ENCODE peak calls at places on chromosome X, in seven cellular contexts. M is A549, C is heart right ventricle, D is cardiac fibroblast, I is Panc1, J is GM20000, N is colonic mucosa. T is an unnamed sample.

GRCh38 chrX:43666301-43666912 is 10.3 kb downstream of the MAOA start:
- DNase-seq in I (no peak), M (no peak), J (no peak), C (no peak), N (no peak), D (no peak), T (no peak)

GRCh38 chrX:71118985-71119535 is 664 bp downstream of the MED12 start:
- DNase-seq in J (no peak), I (no peak), C (no peak), D (no peak), M (no peak), N (peak), T (no peak)

GRCh38 chrX:72254835-72255234 is 16.0 kb upstream of the ERCC6L start:
- DNase-seq in D (no peak), C (no peak), N (no peak), M (no peak), J (no peak), I (no peak), T (no peak)

GRCh38 chrX:151754641-151755215 is 20.2 kb downstream of the CNGA2 start:
- DNase-seq in J (no peak), M (no peak), I (no peak), N (no peak), C (no peak), D (peak), T (no peak)

GRCh38 chrX:70132244-70132643 is 1.0 kb upstream of the IGBP1 start:
- DNase-seq in I (no peak), C (no peak), J (no peak), D (no peak), N (no peak), M (peak), T (no peak)

GRCh38 chrX:38375888-38376287 is 23.5 kb downstream of the OTC start:
- DNase-seq in J (peak), M (peak), C (no peak), D (peak), I (peak), N (no peak), T (peak)

GRCh38 chrX:65894138-65894537 is 145.7 kb downstream of the VSIG4 start:
- DNase-seq in C (no peak), I (no peak), D (no peak), M (no peak), J (no peak), N (no peak), T (no peak)

GRCh38 chrX:68669094-68669830 is 21.8 kb downstream of the STARD8 start:
- DNase-seq in C (no peak), M (no peak), N (no peak), D (no peak), I (no peak), J (no peak), T (no peak)

GRCh38 chrX:150503898-150504219 is 64.6 kb upstream of the MTM1 start:
- DNase-seq in J (no peak), I (no peak), N (peak), C (no peak), M (no peak), D (no peak), T (no peak)

GRCh38 chrX:150363561-150364346 is 637 bp downstream of the MAMLD1 start:
- DNase-seq in I (no peak), D (peak), J (no peak), M (peak), C (peak), N (no peak), T (no peak)

GRCh38 chrX:33970028-33970932 is 161.8 kb downstream of the FAM47A start:
- DNase-seq in C (no peak), J (no peak), D (no peak), I (no peak), N (no peak), M (no peak), T (no peak)

GRCh38 chrX:77788050-77788449 is 2.0 kb upstream of the ATRX start:
- DNase-seq in C (no peak), I (no peak), N (peak), J (no peak), D (peak), M (peak), T (no peak)

GRCh38 chrX:109880629-109881028 is 122.3 kb upstream of the TMEM164 start:
- DNase-seq in C (no peak), J (peak), M (no peak), N (no peak), D (no peak), I (no peak), T (peak)

GRCh38 chrX:38293741-38294140 is 33.6 kb downstream of the RPGR start:
- DNase-seq in M (no peak), I (no peak), J (no peak), D (peak), N (no peak), C (no peak), T (no peak)

GRCh38 chrX:7334253-7334935 is 186.4 kb upstream of the PUDP start:
- DNase-seq in D (peak), N (no peak), M (no peak), C (no peak), J (no peak), I (no peak), T (no peak)

GRCh38 chrX:56728321-56728720 is 722 bp upstream of the NBDY start:
- DNase-seq in C (no peak), M (peak), D (peak), J (peak), N (no peak), I (no peak), T (no peak)

GRCh38 chrX:63560601-63561218 is 209.6 kb upstream of the SPIN4 start:
- DNase-seq in D (peak), J (peak), M (peak), I (peak), N (peak), C (peak), T (peak)

GRCh38 chrX:80285131-80285773 is 135.0 kb upstream of the TENT5D start:
- DNase-seq in D (peak), J (peak), I (peak), C (no peak), N (peak), M (peak), T (peak)

GRCh38 chrX:151019837-151020236 is 36.7 kb downstream of the HMGB3 start:
- DNase-seq in J (no peak), I (no peak), N (no peak), C (no peak), M (no peak), D (peak), T (no peak)

GRCh38 chrX:106378616-106379015 is 210.5 kb downstream of the PWWP3B start:
- DNase-seq in J (no peak), M (no peak), N (no peak), D (no peak), I (no peak), C (no peak), T (no peak)

GRCh38 chrX:13756381-13756780 is 21.8 kb downstream of the OFD1 start:
- DNase-seq in C (no peak), I (no peak), D (no peak), M (no peak), N (no peak), J (no peak), T (no peak)

GRCh38 chrX:51440365-51440764 is 56.0 kb downstream of the NUDT11 start:
- DNase-seq in C (no peak), N (no peak), I (no peak), D (no peak), J (no peak), M (no peak), T (no peak)

GRCh38 chrX:70479970-70480659 is 35.5 kb downstream of the DLG3 start:
- DNase-seq in C (no peak), J (no peak), M (peak), I (no peak), D (peak), N (peak), T (no peak)

GRCh38 chrX:100194073-100194775 is 215.8 kb downstream of the PCDH19 start:
- DNase-seq in N (no peak), M (no peak), D (no peak), C (no peak), I (no peak), J (no peak), T (no peak)

GRCh38 chrX:8939344-8939743 is 94.6 kb downstream of the FAM9B start:
- DNase-seq in D (no peak), I (no peak), N (no peak), C (no peak), M (no peak), J (no peak), T (no peak)

DNA sequence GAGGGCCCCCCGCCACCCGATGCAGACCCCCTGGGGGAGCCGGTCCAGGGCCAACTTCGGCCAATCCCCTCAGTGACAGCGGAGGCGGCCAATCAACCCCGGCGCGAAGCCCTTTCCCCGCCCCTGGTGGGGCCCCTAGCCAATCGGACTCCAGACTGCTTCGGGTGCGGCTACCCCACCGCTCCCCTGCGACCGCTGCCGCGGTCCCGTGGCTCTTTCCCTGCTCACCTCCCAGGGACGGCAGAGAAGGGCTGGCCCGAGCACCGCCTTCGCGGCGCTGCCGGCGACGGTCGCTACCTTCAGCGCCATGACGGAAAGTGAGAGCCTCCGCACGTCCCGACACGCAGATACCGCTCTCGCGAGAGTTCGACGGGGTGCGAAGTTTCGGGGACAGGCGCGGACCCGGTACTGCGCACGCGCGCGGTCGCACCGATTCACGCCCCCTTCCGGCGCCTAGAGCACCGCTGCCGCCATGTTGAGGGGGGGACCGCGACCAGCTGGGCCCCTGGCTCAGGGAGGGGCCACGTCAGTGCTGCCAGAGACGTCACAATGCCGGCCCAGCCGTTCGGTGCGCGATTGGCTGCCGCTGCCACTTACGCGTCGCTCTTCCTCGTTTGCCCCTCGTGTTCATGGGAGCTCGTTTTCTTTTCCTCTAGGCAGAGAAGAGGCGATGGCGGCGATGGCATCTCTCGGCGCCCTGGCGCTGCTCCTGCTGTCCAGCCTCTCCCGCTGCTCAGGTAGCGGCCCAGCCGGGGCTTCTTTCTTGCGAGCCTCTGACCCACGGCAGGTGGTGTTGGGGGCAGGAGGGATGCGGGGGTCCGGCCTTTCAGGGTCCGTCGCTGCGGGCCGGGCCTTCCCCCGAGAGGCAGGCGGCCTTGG is at the start of the genes IDH3G and SSR4:
- DNase-seq in N (peak), D (peak), C (peak), J (peak), M (peak), I (peak), T (peak)
- TF ChIP-seq CTCF in N (no peak), D (no peak), C (no peak), J (no peak), M (no peak), I (no peak), T (no peak)

GRCh38 chrX:15930585-15930984 is 76.0 kb upstream of the AP1S2 start:
- DNase-seq in C (no peak), I (no peak), J (peak), D (peak), M (peak), N (no peak), T (peak)
- TF ChIP-seq CTCF in C (no peak), I (no peak), J (no peak), D (peak), M (peak), N (no peak), T (peak)

GRCh38 chrX:120087289-120088017 is 10.0 kb upstream of the RHOXF2B start:
- DNase-seq in J (no peak), M (no peak), C (no peak), N (no peak), D (no peak), I (no peak), T (no peak)

DNA sequence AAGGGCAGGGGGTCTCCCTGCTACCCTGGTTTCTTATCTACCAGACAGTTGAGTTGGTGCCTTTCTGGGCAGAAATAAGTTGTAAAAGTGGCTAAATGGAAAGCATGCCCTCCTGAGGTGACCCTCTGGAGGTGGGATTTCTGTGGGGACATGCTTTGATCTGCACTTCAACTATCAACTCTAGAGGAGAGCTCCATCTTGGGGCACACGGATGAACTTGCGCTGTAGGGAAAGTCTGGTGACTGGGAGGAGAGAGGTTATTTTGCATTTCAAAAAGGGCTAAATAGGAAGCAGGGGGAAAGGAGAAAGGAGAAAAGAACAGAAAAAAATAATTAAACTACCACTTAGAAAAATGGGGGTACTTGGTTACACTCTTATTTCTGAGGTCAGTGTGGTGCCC is 12.7 kb upstream of the RHOXF2B start:
- DNase-seq in J (no peak), I (no peak), M (peak), D (no peak), C (no peak), N (no peak), T (no peak)
- TF ChIP-seq CTCF in J (no peak), I (peak), M (no peak), D (no peak), C (no peak), N (no peak), T (peak)

DNA sequence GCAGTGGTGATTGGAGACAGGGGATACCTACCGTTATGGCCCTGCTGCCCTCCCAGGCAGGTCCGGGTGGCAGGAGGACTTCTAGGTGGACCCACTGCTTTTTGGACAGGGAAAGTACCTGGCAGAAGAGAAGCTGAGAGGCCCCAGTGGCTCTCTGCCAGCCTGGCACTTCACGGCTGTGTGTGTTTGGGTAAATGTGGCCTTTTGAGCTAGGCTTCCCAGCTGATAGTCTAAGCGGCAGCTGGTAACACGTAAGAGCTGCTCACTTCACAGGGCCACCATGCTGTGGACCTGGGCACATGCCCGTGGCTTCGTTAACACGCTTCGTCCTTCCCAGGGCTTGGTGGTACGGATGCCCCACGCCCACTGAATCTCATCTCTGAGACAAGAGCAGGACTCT is 92.0 kb upstream of the CLCN4 start:
- DNase-seq in C (no peak), I (no peak), D (no peak), N (no peak), M (no peak), J (no peak), T (no peak)
- TF ChIP-seq CTCF in C (no peak), I (no peak), D (no peak), N (no peak), M (no peak), J (no peak), T (no peak)

DNA sequence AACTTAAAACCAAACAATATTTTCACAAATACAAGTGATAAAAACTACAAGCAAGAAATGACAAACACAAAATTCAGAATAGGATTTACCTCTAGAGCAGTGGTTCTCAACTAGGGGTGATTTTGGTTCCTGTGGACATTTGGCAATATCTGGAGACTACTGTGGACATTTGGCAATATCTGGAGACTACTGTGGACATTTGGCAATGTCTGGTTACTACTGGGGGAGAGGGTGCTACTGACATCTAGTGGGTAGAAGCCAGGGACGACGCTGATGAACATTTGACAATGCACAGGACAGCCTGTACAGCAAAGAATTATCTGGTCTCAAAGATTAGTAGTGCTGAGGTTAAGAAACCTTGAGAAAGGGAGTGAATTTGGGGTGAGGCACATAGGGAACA is 169.8 kb downstream of the CLCN4 start:
- DNase-seq in M (peak), N (no peak), D (peak), C (no peak), J (no peak), I (no peak), T (no peak)
- TF ChIP-seq CTCF in M (peak), N (no peak), D (peak), C (no peak), J (peak), I (peak), T (peak)

GRCh38 chrX:107421337-107421736 is 28.1 kb upstream of the FRMPD3 start:
- DNase-seq in C (no peak), J (no peak), M (no peak), D (no peak), I (no peak), N (no peak), T (no peak)

DNA sequence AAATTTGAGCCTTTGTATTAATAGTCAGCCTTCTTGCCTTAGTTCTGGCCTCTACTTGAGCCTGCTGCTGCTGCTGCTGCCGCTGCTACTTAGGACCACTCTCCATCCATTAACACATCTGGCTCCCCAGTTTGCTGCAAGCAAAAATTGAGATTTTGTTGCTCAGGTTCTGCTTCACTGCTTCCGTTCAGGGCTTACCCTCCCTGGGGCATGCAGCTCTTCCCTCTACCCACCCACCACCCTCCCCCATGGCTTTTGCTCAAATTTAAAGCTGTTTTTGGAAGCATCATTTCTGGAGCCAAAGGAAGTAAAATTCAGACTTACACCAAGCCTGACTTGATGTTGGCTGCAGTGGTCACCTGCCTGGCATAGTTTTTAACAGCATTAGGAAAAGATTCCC is 28.9 kb upstream of the FRMPD3 start:
- DNase-seq in M (no peak), J (no peak), D (no peak), N (no peak), C (no peak), I (no peak), T (no peak)
- TF ChIP-seq CTCF in M (no peak), J (no peak), D (no peak), N (no peak), C (no peak), I (no peak), T (no peak)

GRCh38 chrX:24990585-24990984 is 25.2 kb downstream of the ARX start:
- DNase-seq in J (no peak), N (no peak), M (no peak), D (no peak), C (no peak), I (no peak), T (no peak)
- TF ChIP-seq CTCF in J (no peak), N (no peak), M (peak), D (no peak), C (no peak), I (peak), T (no peak)

DNA sequence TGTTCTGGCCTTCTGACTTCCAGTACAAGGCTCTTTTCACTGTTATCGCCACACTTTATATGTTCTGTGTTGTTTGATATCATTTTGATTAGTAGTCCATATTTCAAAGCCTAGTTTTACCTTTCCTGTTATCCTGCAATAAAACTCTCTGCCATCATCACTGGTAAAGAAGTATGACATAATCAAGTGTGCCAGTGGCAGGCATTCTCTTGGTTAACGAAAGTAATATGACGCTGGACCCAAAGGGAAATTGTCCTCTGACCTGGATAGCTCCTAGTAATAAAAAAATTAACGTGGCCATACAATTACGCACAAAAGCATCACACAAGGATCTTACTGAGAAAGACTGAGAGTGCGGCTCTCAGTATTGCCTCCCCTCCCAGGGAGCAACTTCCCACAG is 33.8 kb downstream of the DGKK start:
- DNase-seq in N (no peak), I (no peak), C (no peak), D (no peak), M (no peak), J (no peak), T (no peak)
- TF ChIP-seq CTCF in N (no peak), I (no peak), C (no peak), D (no peak), M (no peak), J (no peak), T (no peak)

GRCh38 chrX:133475521-133475920 is 60.2 kb upstream of the GPC4 start:
- DNase-seq in D (no peak), I (no peak), M (no peak), J (no peak), C (no peak), N (no peak), T (no peak)
- TF ChIP-seq CTCF in D (no peak), I (no peak), M (no peak), J (no peak), C (no peak), N (no peak), T (no peak)

DNA sequence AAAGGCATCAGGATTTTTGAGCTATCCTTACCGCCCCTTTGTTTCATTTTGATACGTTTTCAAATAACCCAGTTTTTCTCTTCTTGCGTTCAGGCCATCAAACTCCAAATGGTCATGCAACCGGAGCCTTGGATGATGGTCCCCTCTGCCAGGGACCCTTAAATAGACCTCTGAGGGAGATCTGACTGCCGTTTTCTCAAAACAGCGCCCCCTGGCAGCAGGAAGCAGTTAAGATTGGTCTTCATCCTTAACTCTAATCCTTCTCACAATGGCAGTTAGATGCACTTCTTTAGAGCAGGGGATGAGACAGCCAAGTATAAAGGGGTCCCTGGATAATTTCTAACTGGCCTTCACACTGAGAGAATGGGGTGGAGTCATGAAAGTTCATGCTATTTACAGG is 525.0 kb upstream of the SPANXN1 start:
- DNase-seq in J (no peak), N (no peak), I (no peak), M (no peak), D (no peak), C (no peak), T (no peak)
- TF ChIP-seq CTCF in J (no peak), N (no peak), I (peak), M (no peak), D (no peak), C (no peak), T (no peak)